ENCODE peak calls at places on chromosomes 2 and 18, in six cellular contexts. Q, R, M, L, V and S are unnamed samples.

GRCh38 chr18:8705280-8705940 is at the start of gene MTCL1:
- DNase-seq in Q (peak), R (peak), M (peak), L (peak), V (peak), S (peak)

GRCh38 chr2:17148298-17149228 is 369.7 kb downstream of the RAD51AP2 start:
- DNase-seq in Q (no peak), R (no peak), M (peak), L (peak), V (no peak), S (peak)

GRCh38 chr2:53994735-53995538 is 24.1 kb upstream of the PSME4 start:
- DNase-seq in Q (peak), R (no peak), M (no peak), L (no peak), V (peak), S (no peak)

GRCh38 chr2:165067958-165068612 is 112.8 kb upstream of the SLC38A11 start:
- DNase-seq in Q (no peak), R (no peak), M (peak), L (peak), V (no peak), S (peak)

GRCh38 chr2:234951386-234952269 is at the start of gene SH3BP4:
- DNase-seq in Q (peak), R (no peak), M (peak), L (peak), V (peak), S (peak)

GRCh38 chr2:164015328-164016123 is 279.7 kb upstream of the FIGN start:
- DNase-seq in Q (peak), R (peak), M (no peak), L (no peak), V (peak), S (peak)

GRCh38 chr2:84897773-84898172 is 7.7 kb upstream of the TMSB10 start:
- DNase-seq in Q (no peak), R (no peak), M (no peak), L (no peak), V (no peak), S (no peak)

GRCh38 chr2:55954306-55955035 is 30.9 kb upstream of the EFEMP1 start:
- DNase-seq in Q (no peak), R (no peak), M (peak), L (no peak), V (no peak), S (no peak)

GRCh38 chr2:205772983-205773382 is 90.7 kb downstream of the NRP2 start:
- DNase-seq in Q (no peak), R (no peak), M (no peak), L (no peak), V (no peak), S (no peak)

GRCh38 chr2:191646612-191646902 is 31.4 kb upstream of the NABP1 start:
- DNase-seq in Q (no peak), R (no peak), M (no peak), L (no peak), V (no peak), S (no peak)

GRCh38 chr2:66437055-66437454 is 2.1 kb downstream of the MEIS1 start:
- DNase-seq in Q (no peak), R (no peak), M (peak), L (no peak), V (no peak), S (no peak)

GRCh38 chr2:165055081-165055879 is 100.0 kb upstream of the SLC38A11 start:
- DNase-seq in Q (no peak), R (no peak), M (no peak), L (no peak), V (no peak), S (no peak)

GRCh38 chr2:226983891-226984290 is 148.0 kb downstream of the RHBDD1 start:
- DNase-seq in Q (no peak), R (no peak), M (no peak), L (no peak), V (no peak), S (no peak)

GRCh38 chr2:75654012-75654411 is 7.4 kb downstream of the MRPL19 start:
- DNase-seq in Q (no peak), R (no peak), M (no peak), L (no peak), V (no peak), S (no peak)
- TF ChIP-seq CTCF in Q (no peak), R (no peak), M (no peak), L (no peak), V (no peak), S (no peak)

GRCh38 chr2:231573096-231573495 is 19.6 kb upstream of the TEX44 start:
- DNase-seq in Q (no peak), R (no peak), M (no peak), L (no peak), V (no peak), S (no peak)
- TF ChIP-seq CTCF in Q (no peak), R (no peak), M (no peak), L (no peak), V (no peak), S (no peak)

GRCh38 chr18:2448565-2449151 is 122.6 kb downstream of the METTL4 start:
- DNase-seq in Q (no peak), R (no peak), M (peak), L (no peak), V (no peak), S (no peak)

GRCh38 chr18:2451556-2451955 is 119.7 kb downstream of the METTL4 start:
- DNase-seq in Q (no peak), R (no peak), M (no peak), L (no peak), V (no peak), S (no peak)
- TF ChIP-seq CTCF in Q (no peak), R (no peak), M (no peak), L (no peak), V (no peak), S (no peak)

GRCh38 chr2:10028407-10028987 is 14.9 kb upstream of the KLF11 start:
- DNase-seq in Q (no peak), R (no peak), M (no peak), L (no peak), V (no peak), S (no peak)
- TF ChIP-seq CTCF in Q (peak), R (peak), M (no peak), L (no peak), V (no peak), S (no peak)

GRCh38 chr2:102618452-102619413 is 620 bp upstream of the SLC9A2 start:
- DNase-seq in Q (peak), R (peak), M (peak), L (peak), V (peak), S (peak)
- TF ChIP-seq CTCF in Q (no peak), R (no peak), M (no peak), L (no peak), V (no peak), S (no peak)

GRCh38 chr18:58069104-58069503 is 25.1 kb downstream of the NEDD4L start:
- DNase-seq in Q (no peak), R (no peak), M (no peak), L (no peak), V (no peak), S (no peak)

GRCh38 chr18:58064406-58064998 is 20.5 kb downstream of the NEDD4L start:
- DNase-seq in Q (no peak), R (no peak), M (no peak), L (no peak), V (no peak), S (no peak)

GRCh38 chr18:58069721-58070292 is 25.8 kb downstream of the NEDD4L start:
- DNase-seq in Q (no peak), R (no peak), M (no peak), L (no peak), V (no peak), S (no peak)

GRCh38 chr18:58067611-58068010 is 23.6 kb downstream of the NEDD4L start:
- DNase-seq in Q (no peak), R (no peak), M (no peak), L (no peak), V (no peak), S (no peak)
- TF ChIP-seq CTCF in Q (no peak), R (no peak), M (no peak), L (no peak), V (no peak), S (no peak)

GRCh38 chr18:22846088-22846683 is 86.9 kb upstream of the RBBP8 start:
- DNase-seq in Q (peak), R (peak), M (peak), L (no peak), V (peak), S (no peak)
- TF ChIP-seq CTCF in Q (peak), R (peak), M (peak), L (no peak), V (peak), S (peak)

DNA sequence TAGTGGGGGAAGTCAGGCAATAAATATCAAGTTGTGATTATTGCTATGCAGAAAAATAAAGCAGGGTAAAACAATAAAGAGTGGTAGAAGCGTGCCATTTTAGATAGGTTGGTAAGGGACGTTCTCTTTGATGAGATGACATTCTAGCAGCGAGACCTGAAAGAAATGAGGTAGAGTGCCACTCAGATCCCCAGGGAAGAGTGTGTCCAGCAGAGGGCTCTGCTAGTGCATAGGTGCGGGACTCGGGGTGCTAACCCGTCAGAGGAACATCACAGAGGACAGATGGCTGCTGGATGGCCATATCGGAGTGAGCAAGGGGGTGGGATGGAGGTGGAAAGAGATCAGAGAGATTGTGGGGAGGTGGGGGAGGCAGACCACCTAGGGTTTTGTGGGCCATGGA is 16.3 kb upstream of the GTF2A1L start:
- DNase-seq in Q (no peak), R (no peak), M (no peak), L (peak), V (no peak), S (peak)
- TF ChIP-seq CTCF in Q (peak), R (peak), M (peak), L (peak), V (no peak), S (no peak)

GRCh38 chr18:57640749-57641148 is 19.1 kb upstream of the NARS1 start:
- DNase-seq in Q (no peak), R (no peak), M (peak), L (no peak), V (no peak), S (no peak)
- TF ChIP-seq CTCF in Q (no peak), R (no peak), M (no peak), L (no peak), V (no peak), S (no peak)